ENCODE peak calls at places on chromosome 13, in six cellular contexts. One of them, this sample, is unnamed.

GRCh38 chr13:70310720-70311119 is 202.5 kb upstream of the KLHL1 start:
- DNase-seq in endothelial cell: peak; percentile 47
- DNase-seq in heart left ventricle: no peak
- DNase-seq in Right ventricle myocardium superior: no peak
- DNase-seq in left ventricle myocardium superior: no peak
- DNase-seq in stimulated activated effector memory CD8-positive, alpha-beta T cell treated with anti-CD3 and anti-CD28 coated beads, Interleukin-12 subunit alpha, Interleukin-12 subunit beta, amount 100 ng/mL, for 72 hours: no peak
- DNase-seq in this sample: no peak

GRCh38 chr13:97125051-97125809 is 96.9 kb upstream of the MBNL2 start:
- DNase-seq in heart left ventricle: no peak
- DNase-seq in left ventricle myocardium superior: peak; percentile 33
- DNase-seq in endothelial cell: no peak
- DNase-seq in stimulated activated effector memory CD8-positive, alpha-beta T cell treated with anti-CD3 and anti-CD28 coated beads, Interleukin-12 subunit alpha, Interleukin-12 subunit beta, amount 100 ng/mL, for 72 hours: peak; percentile 80
- DNase-seq in Right ventricle myocardium superior: no peak
- DNase-seq in this sample: peak; percentile 35

GRCh38 chr13:96817336-96817941 is 176.8 kb downstream of the OXGR1 start:
- DNase-seq in stimulated activated effector memory CD8-positive, alpha-beta T cell treated with anti-CD3 and anti-CD28 coated beads, Interleukin-12 subunit alpha, Interleukin-12 subunit beta, amount 100 ng/mL, for 72 hours: no peak
- DNase-seq in heart left ventricle: no peak
- DNase-seq in Right ventricle myocardium superior: no peak
- DNase-seq in endothelial cell: peak; percentile 9
- DNase-seq in left ventricle myocardium superior: no peak
- DNase-seq in this sample: no peak

GRCh38 chr13:60591348-60591747 is 194.3 kb downstream of the TDRD3 start:
- DNase-seq in endothelial cell: no peak
- DNase-seq in heart left ventricle: no peak
- DNase-seq in stimulated activated effector memory CD8-positive, alpha-beta T cell treated with anti-CD3 and anti-CD28 coated beads, Interleukin-12 subunit alpha, Interleukin-12 subunit beta, amount 100 ng/mL, for 72 hours: no peak
- DNase-seq in left ventricle myocardium superior: no peak
- DNase-seq in Right ventricle myocardium superior: no peak
- DNase-seq in this sample: no peak

GRCh38 chr13:75357576-75358295 is 124.2 kb downstream of the TBC1D4 start:
- DNase-seq in heart left ventricle: peak; percentile 29
- DNase-seq in Right ventricle myocardium superior: no peak
- DNase-seq in left ventricle myocardium superior: no peak
- DNase-seq in endothelial cell: peak; percentile 57
- DNase-seq in stimulated activated effector memory CD8-positive, alpha-beta T cell treated with anti-CD3 and anti-CD28 coated beads, Interleukin-12 subunit alpha, Interleukin-12 subunit beta, amount 100 ng/mL, for 72 hours: peak; percentile 64
- DNase-seq in this sample: peak; percentile 65

GRCh38 chr13:27309967-27310598 is 39.5 kb downstream of the RASL11A start:
- DNase-seq in Right ventricle myocardium superior: no peak
- DNase-seq in left ventricle myocardium superior: no peak
- DNase-seq in endothelial cell: no peak
- DNase-seq in stimulated activated effector memory CD8-positive, alpha-beta T cell treated with anti-CD3 and anti-CD28 coated beads, Interleukin-12 subunit alpha, Interleukin-12 subunit beta, amount 100 ng/mL, for 72 hours: no peak
- DNase-seq in heart left ventricle: no peak
- DNase-seq in this sample: no peak

GRCh38 chr13:29743229-29743786 is 107.1 kb downstream of the UBL3 start:
- DNase-seq in left ventricle myocardium superior: peak; percentile 64
- DNase-seq in stimulated activated effector memory CD8-positive, alpha-beta T cell treated with anti-CD3 and anti-CD28 coated beads, Interleukin-12 subunit alpha, Interleukin-12 subunit beta, amount 100 ng/mL, for 72 hours: no peak
- DNase-seq in Right ventricle myocardium superior: peak; percentile 66
- DNase-seq in heart left ventricle: peak; percentile 10
- DNase-seq in endothelial cell: no peak
- DNase-seq in this sample: no peak

GRCh38 chr13:106314417-106314816 is 221.0 kb downstream of the EFNB2 start:
- DNase-seq in stimulated activated effector memory CD8-positive, alpha-beta T cell treated with anti-CD3 and anti-CD28 coated beads, Interleukin-12 subunit alpha, Interleukin-12 subunit beta, amount 100 ng/mL, for 72 hours: no peak
- DNase-seq in heart left ventricle: no peak
- DNase-seq in left ventricle myocardium superior: no peak
- DNase-seq in endothelial cell: no peak
- DNase-seq in Right ventricle myocardium superior: no peak
- DNase-seq in this sample: no peak

GRCh38 chr13:50390503-50391248 is 375.4 kb downstream of the KCNRG start:
- DNase-seq in Right ventricle myocardium superior: no peak
- DNase-seq in endothelial cell: no peak
- DNase-seq in heart left ventricle: no peak
- DNase-seq in left ventricle myocardium superior: no peak
- DNase-seq in stimulated activated effector memory CD8-positive, alpha-beta T cell treated with anti-CD3 and anti-CD28 coated beads, Interleukin-12 subunit alpha, Interleukin-12 subunit beta, amount 100 ng/mL, for 72 hours: no peak
- DNase-seq in this sample: no peak

GRCh38 chr13:77810430-77810829 is 108.2 kb downstream of the EDNRB start:
- DNase-seq in heart left ventricle: no peak
- DNase-seq in Right ventricle myocardium superior: no peak
- DNase-seq in left ventricle myocardium superior: no peak
- DNase-seq in stimulated activated effector memory CD8-positive, alpha-beta T cell treated with anti-CD3 and anti-CD28 coated beads, Interleukin-12 subunit alpha, Interleukin-12 subunit beta, amount 100 ng/mL, for 72 hours: no peak
- DNase-seq in endothelial cell: no peak
- DNase-seq in this sample: no peak

GRCh38 chr13:21638319-21639282 is 32.3 kb upstream of the FGF9 start:
- DNase-seq in Right ventricle myocardium superior: no peak
- DNase-seq in left ventricle myocardium superior: no peak
- DNase-seq in endothelial cell: peak; percentile 24
- DNase-seq in stimulated activated effector memory CD8-positive, alpha-beta T cell treated with anti-CD3 and anti-CD28 coated beads, Interleukin-12 subunit alpha, Interleukin-12 subunit beta, amount 100 ng/mL, for 72 hours: peak; percentile 53
- DNase-seq in heart left ventricle: no peak
- DNase-seq in this sample: peak; percentile 49

GRCh38 chr13:30616927-30617314 is 799 bp upstream of the USPL1 start:
- DNase-seq in Right ventricle myocardium superior: peak; percentile 62
- DNase-seq in left ventricle myocardium superior: peak; percentile 59
- DNase-seq in endothelial cell: peak; percentile 47
- DNase-seq in stimulated activated effector memory CD8-positive, alpha-beta T cell treated with anti-CD3 and anti-CD28 coated beads, Interleukin-12 subunit alpha, Interleukin-12 subunit beta, amount 100 ng/mL, for 72 hours: no peak
- DNase-seq in heart left ventricle: peak; percentile 83
- DNase-seq in this sample: peak; percentile 85

GRCh38 chr13:43159007-43159406 is 135.6 kb downstream of the DNAJC15 start:
- DNase-seq in endothelial cell: no peak
- DNase-seq in Right ventricle myocardium superior: no peak
- DNase-seq in left ventricle myocardium superior: no peak
- DNase-seq in heart left ventricle: no peak
- DNase-seq in stimulated activated effector memory CD8-positive, alpha-beta T cell treated with anti-CD3 and anti-CD28 coated beads, Interleukin-12 subunit alpha, Interleukin-12 subunit beta, amount 100 ng/mL, for 72 hours: peak; percentile 10
- DNase-seq in this sample: no peak

This sample was measured in adrenal gland.